ENCODE peak calls at places on chromosomes 2 and 18, in seven cellular contexts. M, U, F, L, H, K and A are unnamed samples.

GRCh38 chr2:10007440-10007839 is 35.9 kb upstream of the KLF11 start:
- DNase-seq in U (no peak), H (no peak), L (peak), M (no peak), F (no peak), K (no peak), A (no peak)

GRCh38 chr18:46950064-46950656 is 32.8 kb downstream of the KATNAL2 start:
- DNase-seq in H (no peak), F (no peak), U (no peak), M (peak), L (no peak), K (peak), A (no peak)

GRCh38 chr2:85753035-85753524 is 711 bp upstream of the ATOH8 start:
- DNase-seq in U (no peak), H (no peak), L (no peak), F (no peak), M (no peak), K (no peak), A (no peak)

GRCh38 chr2:42350434-42351063 is 10.5 kb downstream of the COX7A2L start:
- DNase-seq in U (no peak), F (no peak), L (no peak), H (no peak), M (no peak), K (no peak), A (no peak)

GRCh38 chr2:170819941-170820646 is 3.4 kb downstream of the GAD1 start:
- DNase-seq in U (no peak), M (no peak), H (no peak), K (no peak), F (no peak), L (no peak), A (no peak)

GRCh38 chr2:108316881-108317258 is 28.2 kb downstream of the SULT1C2 start:
- DNase-seq in K (no peak), L (no peak), M (no peak), U (no peak), H (no peak), F (no peak), A (no peak)

GRCh38 chr18:47898055-47898454 is 32.4 kb downstream of the SMAD2 start:
- DNase-seq in F (no peak), K (no peak), U (no peak), M (no peak), H (no peak), L (no peak), A (no peak)

GRCh38 chr2:157692768-157693167 is 64.1 kb upstream of the ACVR1C start:
- DNase-seq in U (no peak), H (no peak), L (no peak), M (peak), F (no peak), K (no peak), A (no peak)

GRCh38 chr2:234500394-234501006 is 3.6 kb upstream of the ARL4C start:
- DNase-seq in F (peak), K (peak), M (peak), U (peak), H (peak), L (no peak), A (peak)

GRCh38 chr2:215668329-215668728 is 232.5 kb upstream of the FN1 start:
- DNase-seq in M (no peak), F (no peak), L (peak), K (no peak), U (no peak), H (no peak), A (no peak)

GRCh38 chr2:216394888-216395287 is 17.4 kb upstream of the SMARCAL1 start:
- DNase-seq in U (no peak), M (no peak), F (no peak), K (no peak), H (no peak), L (no peak), A (no peak)

GRCh38 chr2:157760949-157761348 is 115.2 kb downstream of the ACVR1 start:
- DNase-seq in U (no peak), F (no peak), M (no peak), L (no peak), H (no peak), K (no peak), A (no peak)

GRCh38 chr2:11573418-11574175 is 39.8 kb downstream of the GREB1 start:
- DNase-seq in H (no peak), U (no peak), K (no peak), L (peak), M (no peak), F (no peak), A (no peak)

GRCh38 chr18:36186461-36187137 is 698 bp upstream of the MOCOS start:
- DNase-seq in U (no peak), M (no peak), F (no peak), H (no peak), L (peak), K (no peak), A (no peak)

GRCh38 chr2:110858135-110858737 is 125.9 kb downstream of the ACOXL start:
- DNase-seq in U (no peak), K (no peak), L (no peak), M (no peak), F (peak), H (no peak), A (peak)

GRCh38 chr18:44325903-44326650 is 354.6 kb upstream of the SETBP1 start:
- DNase-seq in F (no peak), K (peak), U (peak), H (peak), M (peak), L (no peak), A (no peak)

GRCh38 chr2:104834431-104834830 is 19.5 kb upstream of the POU3F3 start:
- DNase-seq in M (no peak), H (no peak), F (no peak), K (no peak), U (no peak), L (no peak), A (no peak)